ENCODE peak calls at places on chromosomes 5 and 9, in four cellular contexts. D, V, G and J are unnamed samples.

GRCh38 chr5:1161832-1162229 is 39.6 kb upstream of the SLC6A19 start:
- DNase-seq in D (no peak), V (no peak), G (no peak), J (no peak)

GRCh38 chr5:177972613-177973012 is 23.4 kb downstream of the PROP1 start:
- DNase-seq in D (no peak), G (no peak), V (no peak), J (no peak)

GRCh38 chr9:76451234-76451633 is 7.7 kb upstream of the GCNT1 start:
- DNase-seq in D (no peak), V (peak; percentile 63), G (no peak), J (no peak)

GRCh38 chr9:8860925-8861324 is 1061.3 kb upstream of the DMAC1 start:
- DNase-seq in D (no peak), V (peak; percentile 18), G (no peak), J (no peak)

GRCh38 chr5:4921929-4922328 is 218.2 kb upstream of the ADAMTS16 start:
- DNase-seq in D (no peak), G (no peak), V (no peak), J (no peak)

GRCh38 chr5:59785701-59786100 is 107.8 kb downstream of the PDE4D start:
- DNase-seq in G (no peak), V (no peak), D (no peak), J (no peak)

GRCh38 chr5:33837301-33837700 is 54.5 kb downstream of the ADAMTS12 start:
- DNase-seq in V (no peak), D (no peak), G (no peak), J (no peak)

GRCh38 chr5:99320461-99320860 is 391.7 kb upstream of the CHD1 start:
- DNase-seq in D (peak; percentile 27), G (no peak), V (no peak), J (peak; percentile 2)

GRCh38 chr9:9504869-9505268 is 1107.9 kb downstream of the PTPRD start:
- DNase-seq in D (no peak), G (no peak), V (no peak), J (no peak)

GRCh38 chr5:77380636-77381035 is 111.5 kb downstream of the WDR41 start:
- DNase-seq in D (no peak), G (no peak), V (no peak), J (no peak)

GRCh38 chr5:59698774-59699173 is 194.8 kb downstream of the PDE4D start:
- DNase-seq in G (no peak), V (no peak), D (no peak), J (no peak)

GRCh38 chr9:5578698-5579085 is 50.2 kb upstream of the RIC1 start:
- DNase-seq in V (no peak), D (no peak), G (no peak), J (no peak)

GRCh38 chr9:764105-764524 is 77.4 kb upstream of the DMRT1 start:
- DNase-seq in D (peak; percentile 90), V (peak; percentile 84), G (peak; percentile 64), J (peak; percentile 42)

GRCh38 chr9:35490910-35491465 is 1.1 kb downstream of the RUSC2 start:
- DNase-seq in D (no peak), G (no peak), V (peak; percentile 64), J (no peak)

GRCh38 chr5:179235416-179236400 is 109.6 kb downstream of the ADAMTS2 start:
- DNase-seq in D (peak; percentile 17), G (no peak), V (no peak), J (no peak)

GRCh38 chr5:139514486-139514856 is 31.9 kb upstream of the STING1 start:
- DNase-seq in G (no peak), D (no peak), V (no peak), J (no peak)

GRCh38 chr5:135388860-135389435 is 10.1 kb downstream of the MACROH2A1 start:
- DNase-seq in D (no peak), G (no peak), V (no peak), J (no peak)

DNA sequence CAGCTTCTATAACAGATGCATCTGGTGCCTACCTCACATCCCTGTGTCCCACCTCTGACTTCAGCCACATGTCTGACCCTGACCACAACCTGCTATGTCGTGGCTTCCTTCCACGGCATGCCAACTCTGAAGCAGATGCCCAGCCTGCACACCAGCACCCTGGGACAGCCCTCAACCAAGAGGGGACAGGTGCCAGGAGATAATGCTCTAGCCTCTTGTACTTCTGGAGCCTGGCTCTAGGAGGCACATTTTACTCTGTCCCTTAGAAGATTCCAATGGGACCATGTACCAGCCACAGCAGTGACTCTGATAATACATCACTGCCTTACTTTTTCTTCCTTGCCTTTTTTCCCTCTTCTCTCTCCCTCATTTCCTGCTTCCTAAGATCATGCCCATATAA is 51.4 kb downstream of the EBF1 start:
- DNase-seq in G (no peak), V (no peak), D (no peak), J (no peak)
- H3K4ac ChIP-seq in G (no peak overlapping the region), V (no peak overlapping the region), D (no peak overlapping the region), J (no peak overlapping the region)

GRCh38 chr5:56456002-56456401 is 222.9 kb upstream of the ANKRD55 start:
- DNase-seq in G (no peak), V (peak; percentile 19), D (no peak), J (no peak)

GRCh38 chr5:56459978-56460377 is 226.8 kb upstream of the ANKRD55 start:
- DNase-seq in G (no peak), V (no peak), D (no peak), J (no peak)

GRCh38 chr5:56455417-56455816 is 222.3 kb upstream of the ANKRD55 start:
- DNase-seq in V (no peak), D (no peak), G (no peak), J (no peak)

GRCh38 chr5:56459394-56459793 is 226.3 kb upstream of the ANKRD55 start:
- DNase-seq in D (no peak), G (no peak), V (no peak), J (no peak)

DNA sequence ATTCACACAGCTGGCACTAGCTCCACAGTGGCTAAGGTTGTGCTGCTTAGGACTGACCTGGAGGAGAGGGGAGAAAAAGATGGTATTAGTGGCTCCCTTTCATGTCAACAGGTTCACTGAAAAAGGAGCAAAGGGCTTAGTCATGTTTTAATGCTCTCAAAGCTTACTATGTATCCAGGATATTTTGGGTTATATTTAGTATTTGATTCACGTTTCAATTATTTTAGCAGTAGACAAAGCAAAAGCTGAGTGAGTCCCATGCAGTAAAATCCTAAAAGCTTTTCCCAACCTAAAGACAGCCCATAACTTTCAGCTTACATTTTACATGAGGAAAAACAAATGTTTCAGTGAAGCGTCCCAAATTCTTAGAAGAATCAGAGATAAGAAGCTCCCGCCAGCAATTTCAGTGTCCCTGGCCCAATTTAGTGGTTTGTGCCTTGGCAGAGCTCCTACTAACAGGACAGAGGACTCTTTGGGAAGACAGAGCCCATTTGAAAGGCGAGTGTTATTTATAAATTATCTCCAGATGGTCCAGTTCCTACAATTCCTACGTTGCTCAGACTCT is 224.8 kb upstream of the ANKRD55 start:
- DNase-seq in V (no peak), G (no peak), D (no peak), J (no peak)
- H2BK15ac ChIP-seq in V (no peak overlapping the region), G (peak overlapping the region; percentile 14), D (no peak overlapping the region), J (no peak overlapping the region)

GRCh38 chr9:22214497-22215031 is 205.5 kb upstream of the CDKN2B start:
- DNase-seq in D (no peak), G (no peak), V (peak; percentile 79), J (no peak)
- H2BK12ac ChIP-seq in D (no peak overlapping the region), G (no peak overlapping the region), V (no peak overlapping the region), J (no peak overlapping the region)

GRCh38 chr9:79254900-79255651 is 316.7 kb upstream of the TLE4 start:
- DNase-seq in G (no peak), D (peak; percentile 44), V (no peak), J (peak; percentile 36)

GRCh38 chr9:79257215-79257614 is 314.6 kb upstream of the TLE4 start:
- DNase-seq in V (no peak), D (peak; percentile 34), G (no peak), J (no peak)

GRCh38 chr9:79257671-79258410 is 313.9 kb upstream of the TLE4 start:
- DNase-seq in V (no peak), G (no peak), D (peak; percentile 34), J (no peak)

GRCh38 chr9:79255681-79256080 is 316.1 kb upstream of the TLE4 start:
- DNase-seq in V (no peak), D (no peak), G (no peak), J (no peak)

DNA sequence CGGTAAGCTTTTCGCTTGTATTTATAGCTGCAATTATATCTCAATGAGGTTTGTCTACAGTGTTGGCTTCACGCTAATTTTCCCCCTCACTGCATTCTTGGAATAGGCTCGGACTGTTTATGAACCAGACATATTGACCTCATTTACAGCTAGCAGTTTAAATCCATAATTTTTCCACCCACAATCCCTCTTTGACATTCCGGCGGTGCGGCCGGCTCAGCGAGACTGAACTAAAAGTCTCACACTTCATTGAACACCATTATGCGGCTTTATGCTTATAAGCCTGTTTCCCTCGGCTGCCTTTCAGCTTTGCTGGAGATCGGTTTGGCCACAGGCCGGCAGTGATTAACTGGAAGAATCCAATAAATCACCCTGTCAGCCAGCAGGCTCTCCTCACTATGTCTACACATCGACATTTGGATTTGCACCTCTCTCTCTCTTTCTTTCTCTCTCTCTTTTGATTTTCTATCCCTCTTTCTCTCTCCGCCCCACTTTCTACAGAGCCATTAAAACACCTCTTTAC is 315.0 kb upstream of the TLE4 start:
- DNase-seq in G (no peak), V (peak; percentile 17), D (no peak), J (peak; percentile 55)
- H3K4ac ChIP-seq in G (no peak overlapping the region), V (no peak overlapping the region), D (no peak overlapping the region), J (no peak overlapping the region)

DNA sequence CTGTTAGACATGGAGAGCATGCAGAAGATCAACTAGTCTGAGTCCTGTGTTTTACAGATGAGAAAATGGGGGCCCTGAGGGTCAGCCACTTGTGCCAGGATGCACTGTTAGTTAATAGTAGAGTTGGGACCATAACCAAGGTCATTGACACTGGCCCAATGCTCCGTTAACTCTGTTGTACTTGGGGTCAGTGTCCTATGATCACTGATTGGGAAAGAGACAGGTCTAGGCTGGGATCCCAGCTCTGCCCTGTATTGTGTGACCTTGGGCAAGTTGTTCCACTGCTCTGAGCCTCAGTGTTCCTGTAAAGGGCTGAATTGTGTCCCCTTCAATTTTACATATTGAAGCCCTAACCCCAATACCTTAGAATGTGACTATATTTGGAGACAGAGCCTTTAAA is 70.0 kb downstream of the GDNF start:
- DNase-seq in G (no peak), V (no peak), D (no peak), J (no peak)
- H2BK15ac ChIP-seq in G (no peak overlapping the region), V (no peak overlapping the region), D (no peak overlapping the region), J (no peak overlapping the region)

GRCh38 chr9:129224618-129225017 is 46.6 kb upstream of the IER5L start:
- DNase-seq in D (no peak), G (no peak), V (no peak), J (no peak)

GRCh38 chr9:129230302-129230701 is 52.2 kb upstream of the IER5L start:
- DNase-seq in D (no peak), V (no peak), G (no peak), J (no peak)

GRCh38 chr9:129225201-129225778 is 47.2 kb upstream of the IER5L start:
- DNase-seq in V (peak; percentile 25), D (no peak), G (no peak), J (no peak)

GRCh38 chr9:129225815-129226214 is 47.8 kb upstream of the IER5L start:
- DNase-seq in G (no peak), D (peak; percentile 87), V (peak; percentile 94), J (peak; percentile 44)

GRCh38 chr9:129227843-129228189 is 49.8 kb upstream of the IER5L start:
- DNase-seq in V (no peak), D (no peak), G (no peak), J (no peak)
- H2BK12ac ChIP-seq in V (no peak overlapping the region), D (no peak overlapping the region), G (no peak overlapping the region), J (no peak overlapping the region)